ENCODE peak calls at places on chromosomes 7 and 10, in four cellular contexts. B is A549, X is NB4, W is K562. S is an unnamed sample.

GRCh38 chr7:11297764-11298163 is 324.1 kb downstream of the PHF14 start:
- DNase-seq in B (no peak), X (no peak), W (no peak), S (no peak)

GRCh38 chr10:3045471-3046209 is 21.7 kb upstream of the PFKP start:
- DNase-seq in B (peak), X (no peak), W (peak), S (peak)

GRCh38 chr10:68471586-68472408 is at the start of gene DNA2:
- DNase-seq in B (peak), X (peak), W (peak), S (peak)

GRCh38 chr10:84193846-84194423 is 402 bp upstream of the CDHR1 start:
- DNase-seq in B (no peak), X (no peak), W (no peak), S (no peak)

GRCh38 chr10:111360260-111360925 is 283.6 kb downstream of the ADRA2A start:
- DNase-seq in B (no peak), X (peak), W (peak), S (no peak)

GRCh38 chr10:52314007-52314821 is at the start of gene DKK1:
- DNase-seq in B (peak), X (no peak), W (peak), S (peak)

GRCh38 chr7:55770778-55771177 is 91.8 kb downstream of the SEPTIN14 start:
- DNase-seq in B (no peak), X (no peak), W (no peak), S (no peak)

GRCh38 chr7:46206474-46207060 is 285.5 kb upstream of the IGFBP3 start:
- DNase-seq in B (no peak), X (no peak), W (no peak), S (no peak)

GRCh38 chr10:70051878-70052277 is 768 bp upstream of the MACROH2A2 start:
- DNase-seq in B (no peak), X (no peak), W (no peak), S (no peak)

GRCh38 chr7:918441-919113 is 35.9 kb downstream of the ADAP1 start:
- DNase-seq in B (no peak), X (no peak), W (no peak), S (no peak)

GRCh38 chr7:36777062-36777461 is 52.8 kb upstream of the AOAH start:
- DNase-seq in B (no peak), X (peak), W (no peak), S (no peak)

GRCh38 chr10:29535012-29535777 is 99.6 kb downstream of the SVIL start:
- DNase-seq in B (peak), X (peak), W (peak), S (peak)

GRCh38 chr10:132395704-132396494 is 1.1 kb upstream of the PWWP2B start:
- DNase-seq in B (no peak), X (no peak), W (peak), S (peak)

GRCh38 chr7:129740574-129740973 is 129.1 kb downstream of the NRF1 start:
- DNase-seq in B (no peak), X (no peak), W (no peak), S (no peak)

GRCh38 chr10:12869427-12869826 is 132.1 kb downstream of the CCDC3 start:
- DNase-seq in B (no peak), X (no peak), W (no peak), S (no peak)

GRCh38 chr10:19048901-19049300 is 300 bp downstream of the MALRD1 start:
- DNase-seq in B (no peak), X (no peak), W (no peak), S (no peak)

GRCh38 chr7:29915481-29916215 is 74.0 kb downstream of the SCRN1 start:
- DNase-seq in B (no peak), X (no peak), W (no peak), S (peak)

GRCh38 chr7:105705427-105705826 is 124.1 kb upstream of the EFCAB10 start:
- DNase-seq in B (no peak), X (no peak), W (no peak), S (no peak)

GRCh38 chr7:154406312-154406711 is 354.1 kb downstream of the DPP6 start:
- DNase-seq in B (no peak), X (no peak), W (no peak), S (no peak)

GRCh38 chr7:140260767-140261486 is 84.1 kb upstream of the KDM7A start:
- DNase-seq in B (no peak), X (no peak), W (no peak), S (peak)

DNA sequence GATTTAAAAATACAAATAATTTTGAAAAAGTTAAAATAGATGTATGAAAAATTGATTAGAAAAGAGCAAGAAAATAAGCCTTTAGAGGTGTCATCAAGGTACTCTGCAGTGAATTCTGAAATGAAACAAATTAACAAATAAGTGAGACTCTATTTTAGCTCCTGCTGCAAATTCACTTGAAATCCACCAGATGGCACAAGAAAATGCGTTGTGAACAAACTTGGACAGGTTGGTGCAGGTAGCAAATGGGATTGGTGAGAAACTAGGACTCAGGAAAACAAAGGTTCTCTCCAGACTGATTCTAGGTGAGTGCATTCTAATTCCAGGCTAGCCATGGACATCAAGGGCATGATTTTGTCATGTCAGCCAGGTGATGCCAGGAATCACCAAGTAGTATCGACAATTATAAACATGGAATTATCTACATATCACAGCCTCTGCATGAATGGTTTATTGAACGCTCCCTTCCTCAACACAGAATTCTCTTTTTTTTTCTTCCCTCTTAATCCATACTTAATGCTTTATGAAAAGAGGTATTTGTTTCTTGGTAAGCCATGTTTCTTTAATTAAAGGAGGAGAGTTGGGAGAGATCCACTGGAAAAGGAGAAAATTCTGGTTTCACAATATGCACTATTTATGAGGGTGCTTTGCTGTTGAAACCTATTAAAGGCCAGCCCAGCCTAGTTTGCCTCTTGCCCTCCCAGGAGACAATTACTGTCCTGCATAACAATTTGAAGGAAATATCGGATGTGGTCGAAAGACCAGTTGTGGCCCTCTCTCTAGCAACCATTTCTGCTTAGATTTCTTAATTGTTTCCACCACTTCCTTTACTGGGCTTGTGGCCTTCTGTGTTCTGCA is 118.1 kb downstream of the ZNF365 start:
- DNase-seq in B (no peak), X (peak), W (peak), S (peak)
- TF ChIP-seq MYC in B (no peak), X (peak), W (no peak), S (no peak)

GRCh38 chr10:46096426-46096825 is 50.4 kb upstream of the MSMB start:
- DNase-seq in B (no peak), X (no peak), W (no peak), S (no peak)

GRCh38 chr10:46092523-46093195 is 46.6 kb upstream of the MSMB start:
- DNase-seq in B (no peak), X (peak), W (no peak), S (no peak)

GRCh38 chr10:46094931-46095755 is 49.1 kb upstream of the MSMB start:
- DNase-seq in B (no peak), X (peak), W (no peak), S (no peak)

GRCh38 chr10:46091834-46092522 is 45.9 kb upstream of the MSMB start:
- DNase-seq in B (no peak), X (peak), W (no peak), S (no peak)

DNA sequence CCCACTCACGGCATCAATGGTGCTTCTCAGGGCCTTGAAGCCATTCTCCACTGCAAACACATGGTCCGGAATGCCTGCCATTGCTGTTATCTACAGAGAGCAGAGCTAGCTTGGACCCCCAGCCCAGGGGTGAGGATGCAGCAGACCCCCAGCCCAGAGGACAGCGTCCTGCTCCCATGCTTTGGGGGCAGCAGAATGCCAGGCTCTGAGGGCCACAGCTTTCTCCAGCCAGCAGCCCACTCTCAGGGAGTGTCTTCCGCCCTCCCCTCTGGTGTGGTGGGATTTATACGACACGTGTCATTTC is 48.1 kb upstream of the MSMB start:
- DNase-seq in B (no peak), X (no peak), W (no peak), S (no peak)
- H3K4me3 ChIP-seq in B (no peak), X (no peak), W (no peak), S (no peak)

GRCh38 chr10:9244880-9245279 is 1190.4 kb downstream of the GATA3 start:
- DNase-seq in B (no peak), X (no peak), W (no peak), S (no peak)
- TF ChIP-seq MYC in B (no peak), X (no peak), W (no peak), S (no peak)

GRCh38 chr10:14560794-14561765 is 213.6 kb downstream of the FAM107B start:
- DNase-seq in B (no peak), X (peak), W (no peak), S (no peak)

GRCh38 chr10:14562615-14563214 is 212.0 kb downstream of the FAM107B start:
- DNase-seq in B (no peak), X (peak), W (no peak), S (no peak)

GRCh38 chr10:14563359-14563758 is 211.3 kb downstream of the FAM107B start:
- DNase-seq in B (no peak), X (no peak), W (no peak), S (no peak)

GRCh38 chr10:14560274-14560673 is 214.4 kb downstream of the FAM107B start:
- DNase-seq in B (peak), X (peak), W (no peak), S (peak)

DNA sequence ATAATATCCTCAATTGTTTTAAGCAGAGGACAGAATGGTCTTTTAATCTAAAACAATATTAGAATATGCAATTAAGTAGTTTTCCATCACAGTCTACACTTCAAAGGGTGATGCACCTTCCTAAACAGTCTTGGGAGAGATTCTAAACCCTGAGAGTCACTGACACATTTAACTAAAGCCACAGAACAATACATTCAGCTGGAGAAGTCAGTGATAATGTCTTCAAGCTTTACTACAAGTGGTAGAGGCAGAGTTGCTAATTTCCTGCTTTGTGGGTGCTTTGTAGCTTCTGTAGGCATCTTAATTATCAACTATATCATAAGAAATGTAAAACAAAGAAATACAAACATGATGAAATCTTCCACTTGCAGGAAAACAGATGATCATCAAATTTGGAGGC is 212.5 kb downstream of the FAM107B start:
- DNase-seq in B (no peak), X (no peak), W (no peak), S (no peak)
- H3K4me3 ChIP-seq in B (no peak), X (no peak), W (no peak), S (no peak)

S was measured in endothelial cell of umbilical vein.